ENCODE peak calls at places on chromosomes 13 and 19, in five cellular contexts. T is tibial artery, G is hepatocyte, L is colonic mucosa, Y is cardiac muscle cell. P is an unnamed sample.

GRCh38 chr13:31890946-31891345 is 140.6 kb upstream of the FRY start:
- DNase-seq in G (no peak), Y (no peak), T (no peak), L (no peak), P (no peak)

GRCh38 chr13:53151692-53152421 is 123.2 kb downstream of the OLFM4 start:
- DNase-seq in Y (peak; percentile 71), L (peak; percentile 60), G (peak; percentile 77), T (no peak), P (peak; percentile 36)

GRCh38 chr19:4374451-4375163 is 25.7 kb downstream of the SH3GL1 start:
- DNase-seq in T (peak; percentile 96), G (peak; percentile 86), L (peak; percentile 74), Y (peak; percentile 84), P (no peak)

GRCh38 chr19:2048104-2048958 is 2.7 kb downstream of the MKNK2 start:
- DNase-seq in L (peak; percentile 54), G (peak; percentile 4), T (no peak), Y (no peak), P (no peak)

GRCh38 chr19:40889366-40889765 is 7.3 kb upstream of the CYP2A7 start:
- DNase-seq in T (no peak), Y (peak; percentile 1), G (no peak), L (no peak), P (no peak)

GRCh38 chr19:31140717-31141116 is 208.5 kb downstream of the TSHZ3 start:
- DNase-seq in Y (peak; percentile 47), G (no peak), T (no peak), L (no peak), P (no peak)

GRCh38 chr13:42039457-42039945 is 8.9 kb upstream of the DGKH start:
- DNase-seq in G (no peak), L (peak; percentile 40), Y (no peak), T (no peak), P (no peak)

GRCh38 chr13:73717632-73718031 is 416.6 kb downstream of the KLF12 start:
- DNase-seq in L (no peak), G (peak; percentile 16), Y (peak; percentile 46), T (no peak), P (no peak)

GRCh38 chr19:19460761-19461265 is 54.5 kb downstream of the TSSK6 start:
- DNase-seq in Y (peak; percentile 48), T (peak; percentile 90), L (peak; percentile 48), G (no peak), P (no peak)

GRCh38 chr13:75271851-75272250 is 210.1 kb downstream of the TBC1D4 start:
- DNase-seq in L (no peak), Y (peak; percentile 19), G (no peak), T (no peak), P (no peak)

GRCh38 chr19:41646589-41647204 is 19.8 kb upstream of the CEACAM4 start:
- DNase-seq in G (no peak), L (no peak), T (no peak), Y (peak; percentile 29), P (no peak)

GRCh38 chr19:16351133-16351809 is 26.6 kb downstream of the KLF2 start:
- DNase-seq in G (peak; percentile 2), T (no peak), L (no peak), Y (no peak), P (no peak)

GRCh38 chr19:16359964-16360363 is 35.3 kb downstream of the KLF2 start:
- DNase-seq in L (no peak), Y (no peak), T (no peak), G (no peak), P (no peak)

GRCh38 chr19:16359074-16359473 is 34.4 kb downstream of the KLF2 start:
- DNase-seq in Y (no peak), L (no peak), T (no peak), G (no peak), P (no peak)

GRCh38 chr19:16358456-16358855 is 33.8 kb downstream of the KLF2 start:
- DNase-seq in G (no peak), L (no peak), Y (no peak), T (no peak), P (no peak)

GRCh38 chr19:16355293-16356043 is 30.8 kb downstream of the KLF2 start:
- DNase-seq in L (no peak), T (no peak), Y (peak; percentile 65), G (peak; percentile 3), P (no peak)
- H3K4me3 ChIP-seq in L (no peak overlapping the region), T (no peak overlapping the region), Y (no peak overlapping the region), G (no peak overlapping the region), P (no peak overlapping the region)

DNA sequence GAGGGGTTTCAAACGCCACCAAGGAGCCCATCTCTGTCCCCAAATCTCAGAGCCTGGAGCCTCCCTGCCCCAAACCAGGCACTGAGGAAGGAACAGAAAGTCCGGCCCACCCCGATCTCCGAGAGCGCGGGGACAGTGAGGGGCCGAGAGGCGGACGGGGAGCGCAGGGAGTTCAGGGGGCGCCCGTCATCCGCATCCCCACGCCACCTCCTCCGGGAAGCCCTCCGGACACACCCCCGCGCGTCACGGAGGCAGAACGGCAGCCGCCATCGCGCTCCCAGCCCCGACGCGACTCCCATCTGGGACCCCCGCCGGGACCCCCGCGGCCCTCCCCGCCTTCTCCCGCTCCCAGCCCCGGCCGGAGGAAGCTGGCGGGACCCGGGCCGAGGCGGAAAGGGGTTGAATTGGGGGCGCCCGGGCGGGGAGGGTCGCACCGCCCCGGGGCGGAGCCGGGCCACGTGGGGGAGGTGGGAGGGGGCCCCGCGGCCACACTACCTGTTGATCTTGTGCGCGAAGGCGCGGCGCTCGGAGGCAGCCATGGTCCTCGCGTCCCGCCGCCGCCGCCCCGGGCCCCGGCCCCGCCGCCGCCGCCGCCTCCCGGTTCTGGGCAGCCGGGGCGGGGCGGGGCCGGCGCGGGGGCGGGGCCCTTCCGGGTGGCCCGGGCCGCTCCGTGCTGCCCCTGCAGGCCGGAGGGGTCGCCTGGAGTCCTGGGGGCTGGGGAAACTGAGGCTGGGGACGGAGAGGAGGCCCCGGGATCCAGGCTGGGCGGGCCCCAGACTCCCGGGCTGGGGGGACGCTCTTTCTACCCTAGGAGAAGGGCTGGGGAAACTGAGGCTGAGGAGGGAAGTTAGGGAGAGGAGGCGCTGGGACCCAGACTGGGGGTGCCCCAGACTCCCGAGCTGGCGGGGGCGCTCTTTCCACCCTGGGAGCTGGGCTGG is at the start of gene DOCK6:
- DNase-seq in T (no peak), Y (no peak), G (peak; percentile 76), L (peak; percentile 58), P (no peak)
- TF ChIP-seq CTCF in T (peak; percentile 39), Y (peak; percentile 41), G (peak; percentile 64), L (peak; percentile 22), P (peak; percentile 41)

GRCh38 chr19:15108845-15109767 is 1.9 kb downstream of the SYDE1 start:
- DNase-seq in G (no peak), T (no peak), L (no peak), Y (no peak), P (no peak)
- H3K4me3 ChIP-seq in G (no peak overlapping the region), T (no peak overlapping the region), L (no peak overlapping the region), Y (no peak overlapping the region), P (no peak overlapping the region)

GRCh38 chr19:18306903-18307681 is 15.8 kb downstream of the LSM4 start:
- DNase-seq in L (no peak), G (no peak), T (peak; percentile 90), Y (no peak), P (no peak)
- TF ChIP-seq CTCF in L (no peak), G (no peak), T (peak; percentile 29), Y (no peak), P (peak; percentile 27)

GRCh38 chr19:51458051-51458645 is at the start of gene SIGLEC8:
- DNase-seq in L (no peak), G (no peak), T (no peak), Y (no peak), P (no peak)

GRCh38 chr19:51460164-51460992 is 2.1 kb upstream of the SIGLEC8 start:
- DNase-seq in T (no peak), Y (peak; percentile 30), L (no peak), G (no peak), P (no peak)

GRCh38 chr19:51458899-51459592 is 792 bp upstream of the SIGLEC8 start:
- DNase-seq in G (no peak), L (no peak), Y (no peak), T (no peak), P (no peak)

GRCh38 chr19:51457351-51458013 is 772 bp downstream of the SIGLEC8 start:
- DNase-seq in L (no peak), T (no peak), G (no peak), Y (no peak), P (no peak)

GRCh38 chr19:51456541-51457290 is 1.5 kb downstream of the SIGLEC8 start:
- DNase-seq in G (no peak), L (no peak), Y (no peak), T (no peak), P (no peak)
- H3K4me3 ChIP-seq in G (no peak overlapping the region), L (no peak overlapping the region), Y (no peak overlapping the region), T (no peak overlapping the region), P (no peak overlapping the region)

DNA sequence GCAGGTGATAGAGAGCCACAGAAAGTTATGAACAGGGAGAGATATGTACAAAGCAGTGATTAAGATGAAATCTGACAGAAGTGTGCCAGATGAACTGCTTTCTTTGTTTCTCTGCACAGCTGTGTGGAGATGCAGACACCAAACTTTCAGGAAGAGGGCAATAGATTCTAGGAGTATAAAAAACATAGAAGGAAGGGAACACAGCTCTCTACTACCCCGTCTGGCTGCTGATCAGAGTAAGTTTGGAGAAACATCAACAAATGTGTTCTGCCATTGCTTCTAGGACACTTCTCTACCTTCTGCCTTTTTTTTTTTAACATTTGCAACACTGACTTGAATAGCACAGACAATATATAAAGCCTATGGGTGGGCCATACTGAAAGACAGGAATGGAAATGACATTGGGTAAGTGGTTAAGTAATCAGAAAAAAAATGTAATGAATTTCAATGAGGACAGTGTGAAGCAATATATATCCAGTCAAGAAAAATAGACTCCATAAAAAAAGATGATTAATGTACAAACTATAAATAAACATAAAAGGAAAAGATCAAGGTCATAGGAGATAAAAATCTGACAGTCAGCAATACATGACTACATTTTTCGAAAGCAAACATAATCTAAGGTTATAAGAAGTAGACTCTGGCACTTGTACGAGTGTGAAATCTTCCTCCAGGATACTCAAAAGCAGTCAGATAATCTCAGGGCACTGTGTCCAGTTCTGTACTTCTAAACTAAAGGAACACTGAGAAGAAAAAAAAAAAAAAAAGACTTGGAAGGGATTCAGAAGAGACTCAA is 21.4 kb downstream of the NUFIP1 start:
- DNase-seq in G (peak; percentile 33), T (no peak), Y (peak; percentile 68), L (no peak), P (no peak)
- TF ChIP-seq CTCF in G (peak; percentile 41), T (no peak), Y (peak; percentile 52), L (no peak), P (no peak)

DNA sequence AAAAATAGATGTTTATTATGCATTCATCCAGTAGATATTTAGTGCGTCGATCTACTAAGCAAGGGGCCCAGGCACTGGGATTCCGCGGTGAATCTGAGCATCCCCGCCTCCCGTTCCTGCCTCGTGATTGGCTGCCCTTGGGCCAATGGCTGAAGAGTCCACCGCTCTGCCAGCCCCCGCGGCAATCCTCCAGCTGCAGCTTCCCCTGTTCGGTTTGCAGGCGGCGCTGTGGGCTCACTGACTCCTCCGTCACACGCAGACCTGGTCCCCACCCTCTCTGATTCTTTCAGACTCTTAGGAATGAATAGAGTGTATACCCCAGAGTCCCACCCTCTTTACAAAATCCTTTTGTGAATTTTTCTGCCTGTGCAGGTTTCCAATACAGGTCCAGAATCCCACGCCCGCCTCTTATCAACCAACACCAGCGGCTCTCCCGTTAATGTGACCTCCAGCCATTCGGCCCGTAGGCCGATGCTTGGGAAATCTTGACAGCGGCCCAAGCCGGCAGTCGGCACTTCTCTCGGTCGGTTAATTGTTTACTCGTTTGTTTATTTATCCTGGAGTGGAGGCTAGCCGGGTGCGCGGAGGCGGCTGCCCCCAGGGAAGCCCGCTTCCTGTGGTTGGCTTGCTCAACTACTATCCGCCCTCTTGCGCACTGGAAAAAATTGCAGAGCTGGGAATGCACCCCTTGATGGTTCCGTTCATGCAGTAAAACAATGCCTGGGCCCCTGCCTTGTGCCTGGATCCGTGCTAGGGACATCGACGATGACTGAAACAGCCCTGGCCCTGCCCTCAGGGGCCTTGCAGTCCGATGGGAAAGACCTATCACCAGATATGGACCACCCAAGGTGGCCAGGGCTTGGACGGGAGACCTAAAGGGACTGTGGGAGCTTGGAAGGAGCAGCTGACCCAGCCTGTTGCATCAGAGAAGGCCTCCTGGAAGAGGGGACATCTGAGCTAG is 4.5 kb upstream of the ARHGAP35 start:
- DNase-seq in T (peak; percentile 99), L (peak; percentile 95), G (peak; percentile 96), Y (peak; percentile 98), P (peak; percentile 72)
- H3K4me3 ChIP-seq in T (peak overlapping the region; percentile 57), L (peak overlapping the region; percentile 23), G (peak overlapping the region; percentile 8), Y (no peak overlapping the region), P (peak overlapping the region; percentile 41)